ENCODE peak calls at places on chromosomes 6 and 20, in seven cellular contexts. Z is activated CD4-positive, alpha-beta T cell treated with anti-CD3 and anti-CD28 coated beads for 24 hours; Y is COR-L47; B is NAMALWA; K is activated naive CD4-positive, alpha-beta T cell treated with anti-CD3 and anti-CD28 coated beads, Interleukin-2, amount 50 U/mL, for 72 hours; H is stimulated activated CD4-positive, alpha-beta T cell treated with anti-CD3 and anti-CD28 coated beads, Interleukin-1b, Interleukin-23, amount 100 ng/mL, for 24 hours; V is HL-60. P is an unnamed sample.

GRCh38 chr6:26394289-26394688 is 7.8 kb upstream of the BTN3A1 start:
- DNase-seq in Z (no peak), Y (peak; percentile 29), B (no peak), K (no peak), H (no peak), V (no peak), P (peak; percentile 4)

GRCh38 chr20:40654876-40655275 is 34.2 kb downstream of the MAFB start:
- DNase-seq in Z (no peak), Y (no peak), B (no peak), K (no peak), H (no peak), V (no peak), P (no peak)

GRCh38 chr6:116287668-116288282 is 8.0 kb upstream of the TSPYL1 start:
- DNase-seq in Z (no peak), Y (no peak), B (peak; percentile 61), K (no peak), H (no peak), V (no peak), P (no peak)

GRCh38 chr6:117491916-117492315 is 9.4 kb downstream of the DCBLD1 start:
- DNase-seq in Z (no peak), Y (no peak), B (no peak), K (no peak), H (no peak), V (no peak), P (no peak)

GRCh38 chr6:129501401-129502051 is 208.5 kb downstream of the ARHGAP18 start:
- DNase-seq in Z (peak; percentile 28), Y (no peak), B (no peak), K (no peak), H (no peak), V (no peak), P (no peak)

GRCh38 chr20:32203556-32204484 is 3.7 kb downstream of the PLAGL2 start:
- DNase-seq in Z (peak; percentile 65), Y (no peak), B (no peak), K (peak; percentile 73), H (peak; percentile 64), V (no peak), P (no peak)

GRCh38 chr20:62088258-62089127 is 22.8 kb upstream of the TAF4 start:
- DNase-seq in Z (no peak), Y (no peak), B (peak; percentile 20), K (no peak), H (no peak), V (no peak), P (no peak)

GRCh38 chr6:35411066-35411465 is 41.1 kb upstream of the FANCE start:
- DNase-seq in Z (no peak), Y (no peak), B (no peak), K (no peak), H (no peak), V (no peak), P (no peak)

GRCh38 chr6:9131616-9132015 is 696.3 kb upstream of the SLC35B3 start:
- DNase-seq in Z (no peak), Y (peak; percentile 66), B (no peak), K (no peak), H (no peak), V (no peak), P (peak; percentile 32)

GRCh38 chr6:72787521-72788031 is 165.7 kb downstream of the KCNQ5 start:
- DNase-seq in Z (no peak), Y (no peak), B (no peak), K (no peak), H (no peak), V (no peak), P (no peak)

GRCh38 chr20:31890646-31891045 is 20.2 kb downstream of the TTLL9 start:
- DNase-seq in Z (no peak), Y (no peak), B (no peak), K (no peak), H (no peak), V (no peak), P (no peak)

GRCh38 chr6:170177383-170178265 is 113.3 kb downstream of the DLL1 start:
- DNase-seq in Z (no peak), Y (no peak), B (peak; percentile 51), K (no peak), H (no peak), V (no peak), P (peak; percentile 45)

GRCh38 chr20:4546786-4547185 is 174.9 kb upstream of the PRND start:
- DNase-seq in Z (no peak), Y (no peak), B (no peak), K (no peak), H (no peak), V (no peak), P (no peak)

GRCh38 chr6:1991332-1991878 is 254.0 kb downstream of the GMDS start:
- DNase-seq in Z (no peak), Y (no peak), B (no peak), K (no peak), H (no peak), V (no peak), P (no peak)

GRCh38 chr6:97630592-97630991 is 347.6 kb upstream of the MMS22L start:
- DNase-seq in Z (no peak), Y (no peak), B (no peak), K (no peak), H (no peak), V (no peak), P (no peak)

GRCh38 chr6:119129968-119130484 is 51.6 kb upstream of the FAM184A start:
- DNase-seq in Z (no peak), Y (no peak), B (no peak), K (no peak), H (no peak), V (no peak), P (no peak)

GRCh38 chr6:107673076-107673494 is 151.0 kb downstream of the SCML4 start:
- DNase-seq in Z (no peak), Y (no peak), B (no peak), K (no peak), H (no peak), V (no peak), P (no peak)

GRCh38 chr6:135062735-135063134 is 8.1 kb upstream of the HBS1L start:
- DNase-seq in Z (no peak), Y (no peak), B (peak; percentile 53), K (no peak), H (no peak), V (no peak), P (no peak)

GRCh38 chr6:15506066-15506465 is 156.8 kb downstream of the DTNBP1 start:
- DNase-seq in Z (no peak), Y (no peak), B (no peak), K (peak; percentile 39), H (no peak), V (no peak), P (no peak)

GRCh38 chr20:52224920-52225319 is 33.3 kb upstream of the ZFP64 start:
- DNase-seq in Z (no peak), Y (no peak), B (no peak), K (no peak), H (no peak), V (no peak), P (no peak)

GRCh38 chr6:31180500-31180899 is 10.0 kb upstream of the POU5F1 start:
- DNase-seq in Z (peak; percentile 43), Y (no peak), B (peak; percentile 84), K (peak; percentile 82), H (no peak), V (no peak), P (no peak)

GRCh38 chr20:8635048-8635572 is 433.8 kb upstream of the PLCB4 start:
- DNase-seq in Z (no peak), Y (no peak), B (no peak), K (no peak), H (no peak), V (no peak), P (no peak)

GRCh38 chr6:158085261-158086053 is 82.6 kb downstream of the SERAC1 start:
- DNase-seq in Z (no peak), Y (no peak), B (no peak), K (no peak), H (no peak), V (no peak), P (no peak)

GRCh38 chr20:35395728-35396127 is 16.0 kb downstream of the UQCC1 start:
- DNase-seq in Z (no peak), Y (no peak), B (no peak), K (no peak), H (no peak), V (no peak), P (no peak)

GRCh38 chr20:38902601-38903000 is 23.6 kb upstream of the FAM83D start:
- DNase-seq in Z (no peak), Y (no peak), B (no peak), K (no peak), H (no peak), V (no peak), P (no peak)

GRCh38 chr6:139533166-139533565 is 158.7 kb upstream of the CITED2 start:
- DNase-seq in Z (no peak), Y (no peak), B (no peak), K (no peak), H (no peak), V (no peak), P (no peak)

GRCh38 chr20:31712112-31712553 is 10.5 kb downstream of the BCL2L1 start:
- DNase-seq in Z (no peak), Y (peak; percentile 87), B (no peak), K (no peak), H (no peak), V (no peak), P (peak; percentile 90)

GRCh38 chr20:17059465-17059864 is 167.4 kb upstream of the PCSK2 start:
- DNase-seq in Z (no peak), Y (no peak), B (no peak), K (no peak), H (no peak), V (no peak), P (peak; percentile 79)

GRCh38 chr20:19396466-19397081 is 184.1 kb downstream of the SLC24A3 start:
- DNase-seq in Z (no peak), Y (no peak), B (no peak), K (no peak), H (no peak), V (no peak), P (no peak)

P was measured in NCI-H345.